ENCODE peak calls at places on chromosomes 2 and 18, in four cellular contexts. S is HCT116, U is adrenal gland, A is esophagus muscularis mucosa. C is an unnamed sample.

GRCh38 chr2:105828543-105828942 is 83.8 kb downstream of the NCK2 start:
- DNase-seq in A (no peak), U (no peak), S (no peak), C (no peak)

GRCh38 chr2:47666332-47666731 is 116.6 kb upstream of the MSH6 start:
- DNase-seq in A (no peak), U (no peak), S (no peak), C (no peak)

GRCh38 chr2:111036042-111036441 is 84.7 kb upstream of the BCL2L11 start:
- DNase-seq in U (no peak), A (peak), S (no peak), C (no peak)

GRCh38 chr2:111167238-111168162 is 46.8 kb downstream of the BCL2L11 start:
- DNase-seq in A (no peak), S (no peak), U (no peak), C (no peak)

GRCh38 chr2:70834881-70835280 is 735 bp downstream of the CD207 start:
- DNase-seq in S (no peak), U (no peak), A (peak), C (no peak)

GRCh38 chr2:10668402-10669012 is 21.3 kb downstream of the NOL10 start:
- DNase-seq in S (peak), A (no peak), U (no peak), C (peak)

GRCh38 chr2:217964658-217965161 is 38.1 kb downstream of the TNS1 start:
- DNase-seq in S (no peak), A (no peak), U (no peak), C (no peak)

GRCh38 chr2:224922142-224922727 is 120.0 kb downstream of the DOCK10 start:
- DNase-seq in S (no peak), U (no peak), A (no peak), C (no peak)

GRCh38 chr18:74310411-74310810 is 5.2 kb upstream of the C18orf63 start:
- DNase-seq in S (no peak), A (no peak), U (no peak), C (peak)

GRCh38 chr2:171595896-171596295 is 73.6 kb downstream of the CYBRD1 start:
- DNase-seq in U (peak), S (no peak), A (peak), C (peak)

GRCh38 chr2:157901325-157901724 is 25.2 kb upstream of the ACVR1 start:
- DNase-seq in A (no peak), S (no peak), U (no peak), C (no peak)

GRCh38 chr2:178298785-178299212 is 104.5 kb downstream of the OSBPL6 start:
- DNase-seq in A (no peak), S (peak), U (no peak), C (peak)

GRCh38 chr18:34223893-34224422 is 755 bp downstream of the NOL4 start:
- DNase-seq in S (no peak), A (no peak), U (no peak), C (no peak)

GRCh38 chr2:208369091-208369490 is 37.5 kb upstream of the PTH2R start:
- DNase-seq in U (no peak), A (no peak), S (no peak), C (peak)

GRCh38 chr18:45626330-45627203 is 11.3 kb downstream of the SLC14A2 start:
- DNase-seq in U (no peak), A (no peak), S (no peak), C (peak)

GRCh38 chr2:102114290-102114721 is 28.2 kb upstream of the IL1R1 start:
- DNase-seq in S (no peak), A (no peak), U (no peak), C (no peak)

GRCh38 chr18:2112435-2113045 is 458.8 kb downstream of the METTL4 start:
- DNase-seq in U (no peak), S (no peak), A (no peak), C (peak)

GRCh38 chr18:76459687-76460350 is 35.2 kb downstream of the ZNF516 start:
- DNase-seq in S (peak), U (peak), A (no peak), C (peak)

GRCh38 chr2:171317492-171318125 is 116.2 kb downstream of the METTL8 start:
- DNase-seq in U (no peak), A (no peak), S (no peak), C (no peak)

GRCh38 chr2:172995323-172996244 is 80.1 kb upstream of the MAP3K20 start:
- DNase-seq in A (no peak), U (no peak), S (no peak), C (peak)

GRCh38 chr2:171531836-171532450 is 9.7 kb downstream of the CYBRD1 start:
- DNase-seq in S (no peak), A (peak), U (no peak), C (no peak)

GRCh38 chr2:55155764-55156221 is 76.3 kb downstream of the CLHC1 start:
- DNase-seq in A (no peak), S (no peak), U (no peak), C (no peak)

GRCh38 chr18:74682141-74682997 is 84.7 kb downstream of the ZNF407 start:
- DNase-seq in A (no peak), U (no peak), S (no peak), C (no peak)

GRCh38 chr2:225282858-225283693 is 116.4 kb upstream of the NYAP2 start:
- DNase-seq in A (no peak), U (no peak), S (peak), C (peak)

GRCh38 chr2:9292426-9292825 is 85.8 kb downstream of the ASAP2 start:
- DNase-seq in A (no peak), U (no peak), S (no peak), C (no peak)

GRCh38 chr2:170814551-170815245 is 2.0 kb upstream of the GAD1 start:
- DNase-seq in S (no peak), A (peak), U (no peak), C (no peak)

GRCh38 chr2:215967590-215968373 is 45.6 kb downstream of the MREG start:
- DNase-seq in U (no peak), S (no peak), A (no peak), C (no peak)

GRCh38 chr2:190948671-190949070 is 65.3 kb downstream of the STAT1 start:
- DNase-seq in A (no peak), S (peak), U (no peak), C (no peak)

GRCh38 chr18:48194787-48195186 is 214.4 kb downstream of the ZBTB7C start:
- DNase-seq in U (no peak), S (no peak), A (no peak), C (no peak)

DNA sequence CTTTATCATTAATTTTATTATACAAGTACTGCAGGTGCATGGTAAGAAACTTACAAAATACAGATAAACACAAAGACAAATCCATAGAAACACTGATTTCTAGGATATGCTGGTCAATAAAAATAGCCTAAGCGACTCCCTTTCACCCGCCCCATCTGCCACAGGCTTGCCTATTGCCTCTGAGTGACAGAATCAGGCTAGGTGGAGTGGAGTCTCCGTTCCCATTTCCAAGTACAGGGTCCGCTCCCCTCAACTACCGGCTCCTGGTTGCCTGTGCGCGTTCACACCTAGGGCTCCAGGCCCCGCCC is 201 bp upstream of the TRAPPC12 start:
- DNase-seq in U (no peak), A (no peak), S (no peak), C (no peak)
- H3K27ac ChIP-seq in U (peak), A (peak), S (peak), C (peak)

GRCh38 chr2:125870746-125871145 is 785.2 kb upstream of the GYPC start:
- DNase-seq in A (no peak), S (no peak), U (no peak), C (no peak)
- H3K27ac ChIP-seq in A (no peak), S (no peak), U (no peak), C (no peak)

GRCh38 chr2:64913357-64913869 is 75.8 kb upstream of the SLC1A4 start:
- DNase-seq in S (peak), A (no peak), U (no peak), C (peak)

GRCh38 chr2:64914247-64914646 is 75.0 kb upstream of the SLC1A4 start:
- DNase-seq in A (no peak), U (no peak), S (no peak), C (no peak)

GRCh38 chr2:64915510-64915900 is 73.7 kb upstream of the SLC1A4 start:
- DNase-seq in U (no peak), A (no peak), S (no peak), C (no peak)

GRCh38 chr2:64918220-64918886 is 70.8 kb upstream of the SLC1A4 start:
- DNase-seq in U (no peak), A (no peak), S (no peak), C (no peak)

GRCh38 chr2:64914735-64915509 is 74.3 kb upstream of the SLC1A4 start:
- DNase-seq in S (no peak), U (no peak), A (no peak), C (no peak)
- H3K27ac ChIP-seq in S (no peak), U (no peak), A (no peak), C (no peak)

DNA sequence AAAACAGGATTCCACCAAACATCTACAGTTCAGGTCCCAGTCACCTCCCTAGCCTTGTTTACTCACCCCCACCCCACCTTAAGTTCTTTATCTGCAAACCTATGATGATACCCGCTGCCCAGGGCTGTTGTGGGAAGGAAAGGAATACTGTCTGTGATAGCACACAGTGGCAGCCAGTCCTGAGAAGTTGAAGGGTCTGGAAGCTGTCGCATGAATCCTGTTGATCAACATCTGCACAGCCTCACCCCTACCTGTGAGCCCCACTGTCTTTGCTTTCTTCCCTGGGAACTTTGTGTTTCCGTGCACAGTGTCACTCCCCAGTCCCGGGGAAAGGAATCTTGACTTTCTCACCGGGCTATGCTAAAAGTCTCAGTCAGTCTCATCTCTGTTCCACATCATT is 160.7 kb upstream of the EPAS1 start:
- DNase-seq in U (no peak), S (no peak), A (no peak), C (no peak)
- H3K27ac ChIP-seq in U (peak), S (no peak), A (no peak), C (no peak)

C was measured in RWPE1.